ENCODE peak calls at places on chromosomes 6 and 20, in seven cellular contexts. V is breast epithelium, P is Panc1, X is GM12892, M is HCT116, R is sigmoid colon, I is upper lobe of left lung. W is an unnamed sample.

GRCh38 chr20:11153819-11154218 is 480.0 kb upstream of the JAG1 start:
- DNase-seq in V (no peak), P (no peak), X (no peak), M (no peak), R (no peak), I (no peak), W (no peak)

GRCh38 chr20:40938020-40938419 is 90.6 kb upstream of the TOP1 start:
- DNase-seq in V (no peak), P (no peak), X (no peak), M (no peak), R (no peak), I (no peak), W (no peak)

GRCh38 chr6:126516411-126516810 is 176.5 kb downstream of the CENPW start:
- DNase-seq in V (no peak), P (no peak), X (no peak), M (no peak), R (no peak), I (no peak), W (no peak)

GRCh38 chr6:15534970-15535369 is 127.9 kb downstream of the DTNBP1 start:
- DNase-seq in V (no peak), P (no peak), X (no peak), M (no peak), R (no peak), I (no peak), W (no peak)

GRCh38 chr6:138465007-138465645 is 34.2 kb downstream of the NHSL1 start:
- DNase-seq in V (no peak), P (peak), X (no peak), M (peak), R (no peak), I (no peak), W (no peak)

GRCh38 chr6:89299451-89299850 is 15.6 kb downstream of the GABRR2 start:
- DNase-seq in V (no peak), P (no peak), X (no peak), M (peak), R (no peak), I (no peak), W (no peak)

GRCh38 chr20:24917797-24918578 is 31.1 kb upstream of the CST7 start:
- DNase-seq in V (peak), P (peak), X (peak), M (peak), R (no peak), I (peak), W (no peak)

GRCh38 chr20:51494241-51495110 is 48.0 kb downstream of the NFATC2 start:
- DNase-seq in V (no peak), P (no peak), X (no peak), M (no peak), R (no peak), I (no peak), W (no peak)

GRCh38 chr20:732727-733126 is 35.6 kb downstream of the SLC52A3 start:
- DNase-seq in V (no peak), P (no peak), X (no peak), M (no peak), R (no peak), I (no peak), W (no peak)

GRCh38 chr6:25035451-25036435 is 100.0 kb upstream of the RIPOR2 start:
- DNase-seq in V (no peak), P (no peak), X (no peak), M (no peak), R (no peak), I (no peak), W (no peak)

GRCh38 chr20:22795897-22796296 is 211.5 kb upstream of the FOXA2 start:
- DNase-seq in V (no peak), P (peak), X (no peak), M (peak), R (peak), I (no peak), W (no peak)

GRCh38 chr20:6909608-6910007 is 142.1 kb downstream of the BMP2 start:
- DNase-seq in V (no peak), P (no peak), X (no peak), M (no peak), R (no peak), I (no peak), W (no peak)

GRCh38 chr6:98927534-98927933 is 20.2 kb downstream of the FBXL4 start:
- DNase-seq in V (no peak), P (no peak), X (no peak), M (no peak), R (no peak), I (no peak), W (no peak)

GRCh38 chr6:157479464-157480303 is 98.7 kb downstream of the ZDHHC14 start:
- DNase-seq in V (no peak), P (no peak), X (no peak), M (no peak), R (no peak), I (no peak), W (no peak)

GRCh38 chr6:2633763-2634150 is 117.0 kb downstream of the MYLK4 start:
- DNase-seq in V (no peak), P (no peak), X (no peak), M (no peak), R (no peak), I (no peak), W (peak)

GRCh38 chr6:154615483-154616025 is 105.1 kb upstream of the CNKSR3 start:
- DNase-seq in V (peak), P (peak), X (no peak), M (peak), R (peak), I (peak), W (no peak)

GRCh38 chr6:150169609-150170008 is 26.8 kb downstream of the PPP1R14C start:
- DNase-seq in V (no peak), P (no peak), X (no peak), M (peak), R (no peak), I (no peak), W (no peak)

GRCh38 chr6:134317471-134318131 is at the start of gene SGK1:
- DNase-seq in V (no peak), P (no peak), X (no peak), M (no peak), R (no peak), I (peak), W (no peak)

GRCh38 chr6:106309024-106309423 is 16.5 kb downstream of the ATG5 start:
- DNase-seq in V (no peak), P (no peak), X (no peak), M (no peak), R (no peak), I (no peak), W (no peak)

GRCh38 chr6:158938811-158939254 is 61.2 kb downstream of the RSPH3 start:
- DNase-seq in V (no peak), P (no peak), X (no peak), M (peak), R (no peak), I (peak), W (no peak)

GRCh38 chr20:8305449-8305978 is 173.4 kb downstream of the PLCB1 start:
- DNase-seq in V (no peak), P (no peak), X (peak), M (peak), R (no peak), I (no peak), W (no peak)

GRCh38 chr20:38581013-38581412 is at the start of gene ADIG:
- DNase-seq in V (no peak), P (no peak), X (no peak), M (no peak), R (no peak), I (peak), W (no peak)

GRCh38 chr20:62604796-62605195 is 37.5 kb upstream of the SLCO4A1 start:
- DNase-seq in V (no peak), P (no peak), X (no peak), M (no peak), R (no peak), I (no peak), W (no peak)

GRCh38 chr20:62606551-62607201 is 35.6 kb upstream of the SLCO4A1 start:
- DNase-seq in V (no peak), P (no peak), X (no peak), M (no peak), R (no peak), I (no peak), W (no peak)

GRCh38 chr20:62605996-62606395 is 36.3 kb upstream of the SLCO4A1 start:
- DNase-seq in V (no peak), P (no peak), X (no peak), M (no peak), R (no peak), I (no peak), W (no peak)

GRCh38 chr20:62603907-62604785 is 38.2 kb upstream of the SLCO4A1 start:
- DNase-seq in V (no peak), P (no peak), X (no peak), M (no peak), R (no peak), I (no peak), W (no peak)

DNA sequence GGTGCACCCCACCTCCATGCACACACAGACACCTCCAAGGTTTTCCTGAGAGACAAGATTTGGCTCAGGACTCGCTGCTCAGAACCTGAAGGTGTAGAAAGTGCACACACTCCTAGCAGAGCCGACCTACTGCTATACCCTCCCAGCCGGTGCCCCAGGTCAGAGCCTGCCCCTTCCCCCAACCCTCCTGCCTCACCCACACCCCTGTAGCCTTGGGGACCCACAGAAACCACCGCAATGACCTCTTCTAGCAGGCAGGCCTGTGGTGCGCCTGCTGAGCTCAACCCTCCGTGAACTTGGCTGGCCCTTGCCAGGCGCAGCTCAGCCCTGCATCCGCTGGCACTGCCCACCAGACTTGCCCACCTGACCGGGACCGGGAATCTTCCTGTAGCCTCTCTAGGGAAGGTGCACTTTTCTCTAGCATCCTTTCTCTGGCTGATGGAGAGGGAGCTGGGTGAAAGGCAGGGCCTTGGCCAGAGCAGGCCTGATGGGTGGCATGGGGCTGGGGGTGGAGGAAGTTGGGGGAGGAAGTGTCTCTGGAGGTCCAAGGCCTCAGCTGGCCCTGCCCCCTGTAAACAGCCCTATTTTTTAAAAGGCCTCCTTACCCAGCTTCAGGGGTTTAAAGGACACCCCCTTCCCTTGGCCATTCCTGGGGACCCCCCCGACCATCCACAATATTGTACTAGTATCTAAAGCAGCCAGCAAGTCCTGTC is 36.9 kb upstream of the SLCO4A1 start:
- DNase-seq in V (no peak), P (no peak), X (no peak), M (no peak), R (no peak), I (no peak), W (no peak)
- TF ChIP-seq POLR2AphosphoS5 in V (no peak), P (no peak), X (no peak), M (no peak), R (no peak), I (no peak), W (no peak)

DNA sequence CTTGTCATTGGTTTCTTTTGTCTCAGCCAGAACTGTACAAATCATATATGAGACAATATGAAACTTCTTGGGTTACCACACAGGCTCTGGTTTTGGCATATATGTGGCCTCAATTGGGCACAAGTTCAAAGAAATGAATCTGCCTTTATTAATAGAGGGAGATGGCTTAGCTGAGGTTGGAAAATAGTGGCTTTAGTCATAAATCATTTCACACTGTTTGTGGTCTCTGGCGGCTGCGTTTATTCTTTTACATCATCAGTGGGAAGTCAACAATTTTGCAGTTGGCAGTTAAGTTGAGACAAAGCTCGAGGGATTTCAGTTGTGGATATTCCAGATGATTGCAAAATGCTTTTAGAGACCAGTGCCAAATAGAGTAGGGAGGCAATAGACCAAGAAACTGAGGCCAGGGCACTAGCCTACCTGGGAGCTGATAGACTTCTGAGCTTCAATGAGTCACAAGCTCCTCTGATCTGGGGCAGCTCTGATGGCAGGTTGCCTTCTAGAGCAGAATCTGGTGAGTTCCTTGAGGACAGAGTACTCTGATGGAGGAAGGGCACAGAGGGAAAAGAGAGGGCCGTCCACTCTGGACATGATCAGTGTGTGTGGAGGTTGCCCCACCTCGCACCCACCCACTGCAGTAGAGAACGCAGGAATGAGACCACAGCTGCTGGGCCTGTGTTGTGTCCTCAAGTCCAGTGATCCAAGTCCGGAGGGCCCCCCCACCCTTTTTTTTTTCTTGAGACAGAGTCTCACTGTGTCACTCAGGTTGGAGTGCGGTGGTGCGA is 73.5 kb downstream of the ARMC2 start:
- DNase-seq in V (no peak), P (no peak), X (no peak), M (no peak), R (peak), I (no peak), W (no peak)
- TF ChIP-seq POLR2AphosphoS5 in V (peak), P (no peak), X (no peak), M (no peak), R (peak), I (no peak), W (no peak)

GRCh38 chr6:110705543-110705942 is 109.7 kb downstream of the CDK19 start:
- DNase-seq in V (no peak), P (no peak), X (no peak), M (no peak), R (no peak), I (no peak), W (no peak)

GRCh38 chr6:110708295-110708965 is 106.8 kb downstream of the CDK19 start:
- DNase-seq in V (no peak), P (no peak), X (no peak), M (no peak), R (no peak), I (no peak), W (no peak)

GRCh38 chr6:110703906-110704594 is 111.2 kb downstream of the CDK19 start:
- DNase-seq in V (no peak), P (no peak), X (no peak), M (no peak), R (no peak), I (no peak), W (no peak)

GRCh38 chr6:110699780-110700179 is 115.5 kb downstream of the CDK19 start:
- DNase-seq in V (no peak), P (no peak), X (no peak), M (no peak), R (no peak), I (no peak), W (no peak)

DNA sequence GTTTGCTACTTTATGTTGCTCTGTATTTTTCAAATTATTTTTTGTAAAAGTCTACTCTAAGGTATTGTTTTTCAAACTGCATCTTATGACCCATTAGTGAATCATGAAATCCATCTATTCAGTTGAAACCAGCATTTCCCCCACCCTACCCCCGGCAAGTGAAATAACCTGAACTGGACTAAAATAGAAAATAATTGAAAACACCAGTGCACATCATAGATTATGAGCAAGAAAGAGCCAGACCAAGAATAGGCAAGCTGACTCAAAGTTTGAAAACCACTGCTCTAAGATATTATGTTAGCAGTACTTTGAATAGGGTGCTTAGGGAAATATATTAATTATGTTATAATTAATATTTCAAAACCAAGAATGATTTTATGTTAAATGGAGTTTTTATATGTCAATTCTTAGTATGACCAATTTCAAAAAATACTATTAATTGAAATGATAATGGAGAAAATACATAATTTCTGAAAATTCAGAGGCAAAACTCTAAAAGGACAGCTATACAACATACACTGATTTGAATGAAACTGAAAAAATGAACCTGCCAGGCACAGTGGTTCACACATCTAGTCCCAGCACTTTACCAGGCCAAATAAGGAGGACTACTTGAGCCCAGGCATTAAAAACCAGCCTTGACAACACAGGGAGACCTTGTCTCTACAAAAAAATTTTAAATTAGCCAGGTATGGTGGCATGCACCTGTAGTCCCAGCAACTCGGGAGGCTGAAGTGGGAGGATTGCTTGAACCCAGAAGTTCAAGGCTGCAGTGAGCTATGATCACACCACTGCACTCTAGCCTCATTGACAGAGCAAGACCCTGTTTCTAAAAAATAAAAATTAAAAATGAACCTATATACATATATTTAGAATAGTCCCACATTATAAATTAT is 112.0 kb downstream of the CDK19 start:
- DNase-seq in V (no peak), P (no peak), X (no peak), M (no peak), R (no peak), I (no peak), W (no peak)
- TF ChIP-seq POLR2AphosphoS5 in V (no peak), P (no peak), X (no peak), M (no peak), R (no peak), I (no peak), W (no peak)

GRCh38 chr20:48983423-48984400 is 62.2 kb downstream of the ARFGEF2 start:
- DNase-seq in V (no peak), P (peak), X (no peak), M (no peak), R (no peak), I (no peak), W (no peak)
- TF ChIP-seq POLR2AphosphoS5 in V (no peak), P (no peak), X (no peak), M (no peak), R (no peak), I (no peak), W (no peak)

GRCh38 chr20:9918360-9918759 is 79.5 kb upstream of the PAK5 start:
- DNase-seq in V (no peak), P (no peak), X (no peak), M (no peak), R (no peak), I (no peak), W (no peak)
- TF ChIP-seq POLR2AphosphoS5 in V (no peak), P (no peak), X (no peak), M (no peak), R (no peak), I (no peak), W (no peak)

GRCh38 chr6:23179994-23180393 is 610.6 kb downstream of the HDGFL1 start:
- DNase-seq in V (no peak), P (no peak), X (no peak), M (no peak), R (no peak), I (no peak), W (no peak)

GRCh38 chr6:23181301-23182110 is 612.1 kb downstream of the HDGFL1 start:
- DNase-seq in V (no peak), P (no peak), X (no peak), M (no peak), R (no peak), I (peak), W (no peak)

GRCh38 chr6:23176883-23177282 is 607.5 kb downstream of the HDGFL1 start:
- DNase-seq in V (no peak), P (no peak), X (no peak), M (no peak), R (no peak), I (no peak), W (no peak)

GRCh38 chr6:23183846-23184245 is 614.5 kb downstream of the HDGFL1 start:
- DNase-seq in V (no peak), P (no peak), X (no peak), M (no peak), R (no peak), I (no peak), W (no peak)

DNA sequence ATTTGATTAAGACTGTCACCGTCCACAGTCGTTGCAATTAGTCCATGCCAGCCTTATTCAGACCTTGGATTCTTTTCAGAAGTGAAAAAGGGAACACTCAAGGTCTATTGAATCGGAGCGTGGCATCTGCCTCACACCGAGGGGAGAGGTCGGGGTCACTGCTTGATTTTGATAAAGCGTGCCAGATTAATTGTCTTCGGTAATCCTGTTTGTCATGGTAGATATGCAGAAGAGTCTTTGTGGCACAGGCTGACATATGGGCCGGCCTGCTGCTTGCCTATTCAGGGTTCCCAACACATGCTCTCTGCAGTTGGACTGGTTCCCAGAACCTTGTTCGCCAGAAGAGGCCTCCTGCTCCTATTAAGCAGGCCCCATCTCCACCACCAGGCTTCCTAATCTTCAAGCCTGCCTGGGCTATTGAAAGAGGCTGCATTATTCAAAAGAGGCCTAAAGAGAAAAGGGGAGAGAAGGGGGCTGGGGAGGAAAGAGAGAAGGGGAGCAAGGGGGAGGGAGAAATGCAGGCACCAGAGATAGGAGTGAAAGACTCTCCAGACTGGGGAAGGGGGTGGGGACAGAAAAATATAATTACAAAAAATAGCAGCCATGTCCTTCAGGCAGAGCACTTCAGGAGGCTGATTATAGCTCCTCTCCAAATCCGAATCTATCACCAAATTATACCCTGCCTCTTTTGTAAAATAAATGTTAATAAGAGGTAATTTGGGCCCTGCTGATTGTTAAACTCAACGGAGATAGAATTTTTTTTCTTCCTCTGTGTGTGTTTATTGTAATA is 611.3 kb downstream of the HDGFL1 start:
- DNase-seq in V (no peak), P (no peak), X (no peak), M (no peak), R (peak), I (no peak), W (no peak)
- TF ChIP-seq POLR2AphosphoS5 in V (no peak), P (no peak), X (no peak), M (no peak), R (no peak), I (no peak), W (no peak)